ENCODE peak calls at places on chromosomes 16 and 17, in eight cellular contexts. W, D, L, K, H, I, M and S are unnamed samples.

GRCh38 chr16:88430185-88430523 is 22.9 kb upstream of the ZFPM1 start:
- DNase-seq in W (no peak), L (no peak), M (no peak), I (no peak), D (no peak), H (no peak), K (no peak), S (peak)

GRCh38 chr17:10628756-10629155 is 28.4 kb downstream of the MYH3 start:
- DNase-seq in D (no peak), W (no peak), M (no peak), I (peak), L (no peak), K (no peak), H (no peak), S (peak)

GRCh38 chr17:44112284-44113280 is 10.9 kb downstream of the HDAC5 start:
- DNase-seq in I (no peak), W (no peak), L (no peak), D (no peak), K (no peak), M (no peak), H (no peak), S (no peak)

GRCh38 chr17:3802461-3803307 is 1.7 kb upstream of the ITGAE start:
- DNase-seq in D (no peak), L (no peak), W (no peak), M (no peak), I (no peak), H (no peak), K (peak), S (no peak)

GRCh38 chr17:14813649-14814048 is 451.5 kb downstream of the PMP22 start:
- DNase-seq in I (no peak), H (no peak), L (no peak), W (no peak), D (no peak), K (no peak), M (no peak), S (peak)

GRCh38 chr16:29994613-29995329 is 646 bp downstream of the HIRIP3 start:
- DNase-seq in L (peak), H (no peak), K (no peak), D (peak), W (peak), M (no peak), I (peak), S (peak)

GRCh38 chr16:17963185-17963836 is 373.2 kb downstream of the NPIPA8 start:
- DNase-seq in W (no peak), K (no peak), M (no peak), H (no peak), L (no peak), I (no peak), D (no peak), S (no peak)

GRCh38 chr17:5919104-5919503 is 151.1 kb upstream of the WSCD1 start:
- DNase-seq in L (no peak), K (peak), H (no peak), D (no peak), I (no peak), W (no peak), M (no peak), S (no peak)

GRCh38 chr16:29775742-29776408 is 2.2 kb upstream of the ZG16 start:
- DNase-seq in D (peak), L (no peak), I (no peak), M (no peak), K (no peak), W (no peak), H (no peak), S (no peak)

GRCh38 chr17:50565559-50566350 is 5.2 kb downstream of the CACNA1G start:
- DNase-seq in W (no peak), H (no peak), M (peak), I (no peak), K (no peak), D (no peak), L (no peak), S (no peak)

GRCh38 chr17:40317880-40318834 is 9.2 kb downstream of the RARA start:
- DNase-seq in M (peak), L (peak), D (peak), W (peak), K (peak), H (peak), I (peak), S (peak)

GRCh38 chr16:80259289-80259805 is 281.4 kb upstream of the DYNLRB2 start:
- DNase-seq in H (no peak), W (no peak), D (no peak), M (no peak), I (no peak), K (no peak), L (no peak), S (no peak)

GRCh38 chr16:89324056-89325010 is 106.8 kb downstream of the ZNF778 start:
- DNase-seq in M (no peak), D (no peak), K (no peak), H (no peak), W (peak), L (no peak), I (peak), S (peak)

GRCh38 chr17:17580662-17581470 is 10.6 kb downstream of the PEMT start:
- DNase-seq in K (no peak), D (no peak), I (no peak), L (no peak), H (no peak), W (no peak), M (no peak), S (no peak)

GRCh38 chr17:206941-207560 is 25.6 kb upstream of the DOC2B start:
- DNase-seq in W (no peak), K (no peak), D (no peak), L (no peak), M (no peak), H (no peak), I (no peak), S (no peak)

GRCh38 chr17:43599835-43600234 is 53.7 kb upstream of the ETV4 start:
- DNase-seq in L (no peak), M (no peak), D (peak), W (no peak), K (no peak), H (no peak), I (no peak), S (no peak)

GRCh38 chr17:20935740-20936139 is 107.1 kb downstream of the USP22 start:
- DNase-seq in I (no peak), W (no peak), H (no peak), K (no peak), L (no peak), D (peak), M (no peak), S (no peak)

GRCh38 chr16:57134982-57135381 is 42.6 kb downstream of the CPNE2 start:
- DNase-seq in H (no peak), M (no peak), K (no peak), W (peak), D (no peak), L (no peak), I (peak), S (peak)

GRCh38 chr17:42023524-42024349 is 3.8 kb downstream of the NKIRAS2 start:
- DNase-seq in I (no peak), K (no peak), M (no peak), H (no peak), L (no peak), D (no peak), W (no peak), S (no peak)

GRCh38 chr16:67177743-67178699 is 5.7 kb downstream of the MATCAP1 start:
- DNase-seq in I (peak), H (no peak), K (no peak), W (peak), D (peak), M (no peak), L (peak), S (peak)

GRCh38 chr17:30823425-30823824 is 1.1 kb downstream of the CRLF3 start:
- DNase-seq in I (no peak), D (no peak), W (no peak), L (no peak), H (no peak), M (no peak), K (no peak), S (no peak)

GRCh38 chr17:75785770-75786538 is 1.3 kb downstream of the UNK start:
- DNase-seq in D (no peak), K (no peak), W (no peak), L (no peak), H (no peak), M (no peak), I (no peak), S (no peak)

GRCh38 chr16:53542283-53542682 is 39.3 kb upstream of the AKTIP start:
- DNase-seq in K (no peak), H (no peak), M (no peak), D (no peak), W (no peak), I (no peak), L (no peak), S (no peak)

GRCh38 chr16:85556456-85557082 is 56.6 kb upstream of the GSE1 start:
- DNase-seq in M (no peak), L (no peak), W (peak), H (no peak), D (peak), I (peak), K (no peak), S (peak)

GRCh38 chr16:83744521-83744981 is 63.2 kb upstream of the HSBP1 start:
- DNase-seq in I (no peak), D (no peak), L (no peak), K (no peak), M (peak), H (no peak), W (no peak), S (no peak)

GRCh38 chr16:66250686-66251405 is 115.6 kb upstream of the CDH5 start:
- DNase-seq in L (no peak), K (peak), H (no peak), D (no peak), I (no peak), W (no peak), M (peak), S (no peak)

GRCh38 chr17:20174588-20175265 is 165.6 kb downstream of the SPECC1 start:
- DNase-seq in I (no peak), W (no peak), K (no peak), L (no peak), M (no peak), D (peak), H (no peak), S (no peak)

GRCh38 chr17:50134206-50135110 is 4.5 kb upstream of the SAMD14 start:
- DNase-seq in W (no peak), H (no peak), L (no peak), K (no peak), M (no peak), D (no peak), I (no peak), S (no peak)

GRCh38 chr17:20236586-20237227 is 227.5 kb downstream of the SPECC1 start:
- DNase-seq in M (no peak), W (no peak), D (no peak), K (no peak), I (no peak), H (no peak), L (no peak), S (no peak)

GRCh38 chr16:16086653-16087446 is 136.4 kb downstream of the ABCC6 start:
- DNase-seq in I (no peak), H (no peak), K (no peak), W (no peak), D (no peak), L (no peak), M (no peak), S (no peak)